ENCODE peak calls at places on chromosome 20, in nine cellular contexts. G is lung, U is gastrocnemius medialis, Z is upper lobe of right lung, S is stomach, E is tibial artery, M is heart left ventricle, B is OCI-LY7, H is left ventricle myocardium inferior. Y is an unnamed sample.

GRCh38 chr20:1718604-1719384 is 61.2 kb upstream of the SIRPG start:
- DNase-seq in G (peak; percentile 28), U (no peak), Z (no peak), S (no peak), E (peak; percentile 59), M (no peak), B (no peak), H (no peak), Y (no peak)

GRCh38 chr20:460707-461106 is 1.6 kb downstream of the TBC1D20 start:
- DNase-seq in G (no peak), U (peak; percentile 26), Z (no peak), S (no peak), E (peak; percentile 61), M (no peak), B (no peak), H (no peak), Y (peak; percentile 44)

GRCh38 chr20:4067600-4068261 is 52.4 kb upstream of the RNF24 start:
- DNase-seq in G (no peak), U (no peak), Z (no peak), S (no peak), E (peak; percentile 52), M (no peak), B (no peak), H (no peak), Y (no peak)

GRCh38 chr20:41145821-41146620 is 8.7 kb downstream of the PLCG1 start:
- DNase-seq in G (peak; percentile 60), U (no peak), Z (peak; percentile 73), S (peak; percentile 44), E (no peak), M (peak; percentile 72), B (peak; percentile 67), H (peak; percentile 61), Y (no peak)

GRCh38 chr20:40511478-40511877 is 177.6 kb downstream of the MAFB start:
- DNase-seq in G (no peak), U (peak; percentile 23), Z (no peak), S (no peak), E (peak; percentile 74), M (no peak), B (no peak), H (peak; percentile 18), Y (no peak)

GRCh38 chr20:14580426-14581074 is 243.1 kb upstream of the FLRT3 start:
- DNase-seq in G (no peak), U (no peak), Z (no peak), S (no peak), E (no peak), M (no peak), B (no peak), H (no peak), Y (no peak)

GRCh38 chr20:916825-917224 is 691 bp upstream of the ANGPT4 start:
- DNase-seq in G (no peak), U (no peak), Z (no peak), S (no peak), E (no peak), M (no peak), B (no peak), H (no peak), Y (no peak)

GRCh38 chr20:17848649-17849048 is 119.9 kb downstream of the SNX5 start:
- DNase-seq in G (no peak), U (no peak), Z (no peak), S (no peak), E (no peak), M (no peak), B (peak; percentile 94), H (no peak), Y (no peak)

GRCh38 chr20:44069203-44069931 is 117.6 kb downstream of the JPH2 start:
- DNase-seq in G (no peak), U (no peak), Z (peak; percentile 66), S (peak; percentile 30), E (no peak), M (peak; percentile 28), B (no peak), H (no peak), Y (no peak)

GRCh38 chr20:48730977-48731376 is 96.8 kb downstream of the PREX1 start:
- DNase-seq in G (no peak), U (no peak), Z (no peak), S (no peak), E (no peak), M (no peak), B (no peak), H (no peak), Y (no peak)

GRCh38 chr20:57953638-57954037 is 243.8 kb upstream of the PMEPA1 start:
- DNase-seq in G (no peak), U (no peak), Z (no peak), S (no peak), E (no peak), M (no peak), B (peak; percentile 50), H (no peak), Y (no peak)

GRCh38 chr20:63657260-63657936 is 714 bp upstream of the RTEL1 start:
- DNase-seq in G (no peak), U (no peak), Z (no peak), S (no peak), E (no peak), M (no peak), B (no peak), H (no peak), Y (no peak)

GRCh38 chr20:33569290-33570094 is 79.6 kb downstream of the CBFA2T2 start:
- DNase-seq in G (no peak), U (no peak), Z (no peak), S (no peak), E (no peak), M (no peak), B (peak; percentile 42), H (no peak), Y (no peak)

DNA sequence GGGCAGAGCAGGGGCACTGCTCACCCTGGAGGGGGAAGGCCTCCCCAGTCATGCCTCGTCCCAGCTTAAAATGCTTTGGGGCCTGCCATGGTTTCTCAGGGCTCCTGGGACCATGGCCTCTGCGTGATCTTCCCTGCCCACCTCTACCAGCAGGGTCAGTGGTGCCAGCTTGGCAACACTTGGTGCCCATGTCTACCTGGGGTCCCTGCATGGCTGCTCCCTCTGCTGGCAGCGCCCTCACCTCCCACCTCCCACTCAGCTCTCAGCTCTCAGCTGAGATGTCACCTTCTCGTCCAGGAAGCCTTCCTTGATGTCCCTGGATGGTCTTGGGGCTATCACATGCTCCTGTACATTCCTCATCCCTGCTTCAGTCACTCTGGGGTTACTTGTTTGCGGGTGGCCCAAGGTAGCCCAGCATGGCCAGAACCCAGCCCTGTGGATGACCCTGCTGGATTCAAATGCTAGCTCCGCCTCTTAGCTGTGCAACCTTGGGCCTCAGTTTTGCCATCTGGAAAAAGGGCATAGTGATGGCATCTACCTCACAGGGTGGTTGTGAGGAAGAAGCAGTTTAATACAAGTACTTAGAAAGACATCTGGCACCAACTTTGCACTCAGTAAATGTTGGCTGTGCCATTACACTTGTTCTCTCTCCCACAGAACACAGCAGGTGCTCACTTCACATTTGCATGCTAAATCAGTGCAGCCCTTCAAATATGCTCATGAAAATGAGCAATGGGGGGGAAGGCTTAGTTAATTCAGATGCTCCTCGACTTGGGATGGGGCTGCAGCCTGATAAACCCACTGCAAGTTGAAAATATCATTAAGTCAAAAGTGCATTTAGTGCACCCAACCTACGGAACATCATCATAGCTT is 53.5 kb upstream of the PTPN1 start:
- DNase-seq in G (no peak), U (no peak), Z (no peak), S (no peak), E (no peak), M (no peak), B (peak; percentile 8), H (no peak), Y (no peak)
- TF ChIP-seq CTCF in G (no peak), U (no peak), Z (peak; percentile 15), S (peak; percentile 13), E (no peak), M (no peak), B (peak; percentile 38), H (peak; percentile 25), Y (peak; percentile 17)

DNA sequence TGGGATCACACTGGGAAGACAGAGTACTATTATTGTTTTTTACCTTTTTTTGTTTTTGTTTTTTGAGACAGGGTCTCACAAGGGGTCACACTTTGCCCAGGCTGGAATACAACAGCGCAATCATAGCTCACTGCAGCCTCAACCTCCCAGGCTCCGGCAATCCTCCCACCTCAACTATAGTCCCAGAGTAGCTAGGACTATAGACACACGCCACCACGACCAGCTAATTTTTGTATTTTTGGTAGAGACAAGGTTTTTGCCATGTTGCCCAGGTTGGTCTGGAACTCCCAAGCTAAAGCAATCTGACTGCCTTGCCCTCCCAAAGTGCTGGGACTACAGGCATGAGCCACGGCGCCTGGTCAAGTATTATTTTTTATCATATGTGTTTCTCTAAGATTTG is 81.0 kb downstream of the ZMYND8 start:
- DNase-seq in G (no peak), U (no peak), Z (no peak), S (no peak), E (no peak), M (no peak), B (no peak), H (no peak), Y (no peak)
- H3K36me3 ChIP-seq in G (peaks cover 18% of the 10 kb centered on the region), U (no peaks in the 10 kb centered on the region), Z (peaks cover 42% of the 10 kb centered on the region), S (peaks cover 38% of the 10 kb centered on the region), E (peaks cover 20% of the 10 kb centered on the region), M (peaks cover 29% of the 10 kb centered on the region), B (peaks cover 92% of the 10 kb centered on the region), H (peaks cover 49% of the 10 kb centered on the region), Y (peaks cover 28% of the 10 kb centered on the region)

DNA sequence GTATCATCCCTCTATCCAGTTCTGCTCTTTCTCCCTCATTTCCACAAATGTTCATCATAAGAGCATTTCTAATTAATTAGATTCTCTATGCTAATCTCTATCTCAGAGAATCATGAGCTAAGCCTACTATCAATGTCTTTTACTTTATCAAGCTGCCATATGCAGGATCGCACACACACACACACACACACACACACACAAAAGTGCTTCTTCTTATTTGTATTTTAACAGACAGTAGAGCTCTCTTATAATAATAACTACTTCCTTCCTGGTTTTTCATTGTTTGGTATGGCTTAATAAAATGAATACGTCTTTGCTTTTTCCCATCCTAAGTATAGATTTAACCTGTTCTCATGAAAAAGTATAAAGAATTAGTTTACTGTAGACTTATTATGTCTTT is 170.2 kb downstream of the HAO1 start:
- DNase-seq in G (no peak), U (no peak), Z (no peak), S (no peak), E (no peak), M (no peak), B (peak; percentile 62), H (no peak), Y (no peak)
- H3K4me3 ChIP-seq in G (no peak overlapping the region), U (no peak overlapping the region), Z (no peak overlapping the region), S (no peak overlapping the region), E (no peak overlapping the region), M (no peak overlapping the region), B (peak overlapping the region; percentile 41), H (no peak overlapping the region), Y (no peak overlapping the region)

DNA sequence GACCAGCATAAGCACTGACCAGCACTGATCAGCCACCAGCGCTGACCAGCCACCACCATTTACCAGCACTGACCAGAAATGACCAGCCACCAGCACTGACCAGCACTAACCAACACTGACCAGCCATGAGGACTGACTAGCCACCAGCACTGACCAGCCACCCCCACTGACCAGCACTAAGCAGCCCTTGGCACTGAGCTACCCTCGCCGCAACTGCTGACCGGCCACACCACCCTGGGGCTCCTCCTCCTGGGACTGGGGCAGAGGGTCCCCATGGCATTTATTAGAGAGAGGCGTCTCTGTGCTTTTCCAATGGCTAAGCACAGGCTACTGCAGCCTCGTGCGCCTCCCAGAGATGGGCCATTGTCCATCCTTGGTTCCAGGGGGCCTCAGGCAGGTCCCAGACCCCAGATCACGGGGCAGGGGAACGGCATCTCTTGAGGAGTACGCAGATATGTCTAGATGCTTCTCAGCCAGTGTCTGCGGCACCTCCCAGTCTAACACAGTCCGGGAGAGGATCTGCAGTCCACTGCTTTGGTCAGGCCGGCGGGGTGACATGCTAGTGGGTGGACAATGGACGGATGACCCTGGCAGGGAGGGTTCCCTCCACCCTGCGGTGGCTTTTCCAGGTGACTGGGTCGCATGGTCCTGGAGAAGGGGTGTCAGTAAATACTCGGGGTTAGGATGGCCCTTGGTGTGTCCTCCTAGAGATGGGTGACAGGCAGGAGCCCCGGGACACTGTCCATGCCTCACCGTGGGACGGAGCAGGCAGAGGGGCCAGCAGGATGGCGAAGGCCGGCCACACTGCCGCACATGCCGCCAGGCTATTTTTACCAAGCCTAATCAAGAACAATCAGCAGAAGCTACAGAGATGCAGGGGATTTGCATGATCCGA is 168.0 kb downstream of the TAF4 start:
- DNase-seq in G (no peak), U (no peak), Z (no peak), S (no peak), E (no peak), M (no peak), B (no peak), H (no peak), Y (no peak)
- TF ChIP-seq CTCF in G (no peak), U (no peak), Z (no peak), S (no peak), E (no peak), M (no peak), B (no peak), H (no peak), Y (no peak)

Y was measured in cardiac muscle cell.